ENCODE peak calls at places on chromosomes 13 and 19, in nine cellular contexts. N is stimulated activated naive CD4-positive, alpha-beta T cell treated with Interleukin-2 at 50 U/mL for 16 hours; B is left ventricle myocardium inferior; X is MCF 10A; S is heart right ventricle; P is substantia nigra; Y is T-helper 2 cell; W is activated naive CD4-positive, alpha-beta T cell treated with anti-CD3 and anti-CD28 coated beads, Interleukin-2, amount 50 U/mL, for 16 hours; L is ovary. Q is an unnamed sample.

GRCh38 chr13:70171151-70171550 is 62.9 kb upstream of the KLHL1 start:
- DNase-seq in S (no peak), P (no peak), Y (no peak), N (no peak), B (no peak), L (no peak), X (no peak), W (no peak), Q (no peak)

GRCh38 chr19:37778613-37779138 is 710 bp downstream of the ZNF573 start:
- DNase-seq in L (no peak), Y (no peak), W (no peak), P (no peak), N (no peak), B (no peak), S (no peak), X (peak; percentile 36), Q (peak; percentile 30)

GRCh38 chr19:9945319-9945966 is 9.1 kb upstream of the OLFM2 start:
- DNase-seq in B (peak; percentile 90), N (peak; percentile 6), S (peak; percentile 89), L (peak; percentile 90), P (peak; percentile 26), X (peak; percentile 79), Y (no peak), W (no peak), Q (peak; percentile 56)

GRCh38 chr13:113666324-113666660 is 727 bp upstream of the GRK1 start:
- DNase-seq in P (no peak), Y (no peak), S (no peak), N (no peak), L (peak; percentile 4), W (no peak), B (peak; percentile 7), X (no peak), Q (no peak)

GRCh38 chr13:41216160-41216559 is 21.8 kb upstream of the KBTBD7 start:
- DNase-seq in X (no peak), L (no peak), B (no peak), Y (no peak), N (no peak), S (no peak), W (no peak), P (no peak), Q (no peak)

GRCh38 chr19:35704218-35704617 is at the start of gene ZBTB32:
- DNase-seq in Y (no peak), N (no peak), X (no peak), P (no peak), B (no peak), S (no peak), L (peak; percentile 28), W (no peak), Q (peak; percentile 90)

GRCh38 chr13:102277286-102277685 is 124.6 kb downstream of the FGF14 start:
- DNase-seq in S (peak; percentile 29), P (no peak), X (no peak), W (no peak), L (no peak), N (no peak), B (peak; percentile 61), Y (no peak), Q (peak; percentile 5)

GRCh38 chr13:51827254-51827653 is 17.7 kb downstream of the TMEM272 start:
- DNase-seq in S (no peak), L (no peak), W (no peak), X (no peak), B (no peak), Y (no peak), N (no peak), P (no peak), Q (no peak)

GRCh38 chr19:55418185-55418584 is 10.6 kb upstream of the UBE2S start:
- DNase-seq in P (peak; percentile 20), X (peak; percentile 86), N (peak; percentile 17), W (peak; percentile 44), Y (peak; percentile 24), L (no peak), B (no peak), S (peak; percentile 64), Q (peak; percentile 92)

GRCh38 chr19:5967994-5968430 is 9.9 kb downstream of the RANBP3 start:
- DNase-seq in S (peak; percentile 74), X (peak; percentile 75), B (peak; percentile 52), L (no peak), N (peak; percentile 52), W (peak; percentile 58), Y (peak; percentile 47), P (peak; percentile 51), Q (peak; percentile 91)

GRCh38 chr13:109883181-109884180 is 97.1 kb upstream of the IRS2 start:
- DNase-seq in P (no peak), B (no peak), L (no peak), X (no peak), W (no peak), S (peak; percentile 21), N (no peak), Y (no peak), Q (no peak)

GRCh38 chr19:33323093-33323820 is 20.9 kb upstream of the CEBPA start:
- DNase-seq in B (no peak), Y (no peak), S (no peak), P (no peak), X (no peak), N (no peak), L (no peak), W (no peak), Q (no peak)

GRCh38 chr13:47175172-47175806 is 278.4 kb upstream of the HTR2A start:
- DNase-seq in W (no peak), S (no peak), P (no peak), Y (no peak), N (no peak), L (no peak), B (no peak), X (peak; percentile 45), Q (no peak)

GRCh38 chr13:79870123-79870522 is 389.2 kb downstream of the NDFIP2 start:
- DNase-seq in Y (no peak), S (no peak), L (no peak), P (no peak), X (no peak), N (no peak), W (no peak), B (no peak), Q (peak; percentile 23)

GRCh38 chr13:104286566-104287290 is 1220.5 kb upstream of the SLC10A2 start:
- DNase-seq in L (no peak), P (no peak), S (no peak), W (no peak), Y (no peak), N (no peak), B (no peak), X (no peak), Q (peak; percentile 33)

GRCh38 chr19:4059493-4059880 is 7.2 kb downstream of the ZBTB7A start:
- DNase-seq in S (no peak), N (no peak), L (no peak), P (no peak), Y (no peak), B (no peak), X (peak; percentile 44), W (no peak), Q (no peak)

GRCh38 chr19:17303940-17304267 is 679 bp upstream of the ABHD8 start:
- DNase-seq in Y (no peak), B (no peak), X (peak; percentile 53), P (no peak), W (no peak), S (no peak), N (no peak), L (no peak), Q (no peak)

GRCh38 chr13:45392811-45393210 is 25.4 kb downstream of the SLC25A30 start:
- DNase-seq in B (no peak), W (no peak), P (no peak), L (no peak), S (no peak), X (no peak), N (no peak), Y (no peak), Q (no peak)

GRCh38 chr13:97423300-97424045 is 10.5 kb upstream of the RAP2A start:
- DNase-seq in L (no peak), P (no peak), W (no peak), N (no peak), B (no peak), S (no peak), Y (no peak), X (peak; percentile 37), Q (no peak)

GRCh38 chr13:44976196-44976595 is 13.1 kb downstream of the NUFIP1 start:
- DNase-seq in X (no peak), S (no peak), Y (no peak), P (no peak), L (no peak), N (no peak), W (no peak), B (no peak), Q (no peak)

GRCh38 chr19:33953592-33953991 is 156.9 kb downstream of the KCTD15 start:
- DNase-seq in Y (no peak), S (no peak), X (no peak), P (no peak), N (no peak), L (no peak), W (no peak), B (no peak), Q (peak; percentile 25)